ENCODE peak calls at places on chromosomes 11 and 22, in ten cellular contexts. V is left lung; G is choroid plexus epithelial cell; F is esophagus squamous epithelium; E is NCI-H748 treated with DMSO at 0.1 percent for 48 hours; Q is HTR-8/SVneo; S is stimulated activated naive CD4-positive, alpha-beta T cell; R is Right ventricle myocardium superior; Y is KBM-7; J is cardiac fibroblast. P is an unnamed sample.

GRCh38 chr22:45996241-45997076 is 19.5 kb upstream of the WNT7B start:
- DNase-seq in S (no peak), Y (peak; percentile 80), G (peak; percentile 62), F (no peak), E (no peak), R (peak; percentile 86), V (peak; percentile 93), J (peak; percentile 62), Q (no peak), P (no peak)

GRCh38 chr22:48612077-48612995 is 1215.3 kb downstream of the BRD1 start:
- DNase-seq in G (no peak), V (peak; percentile 69), R (no peak), S (no peak), J (no peak), F (no peak), Q (no peak), E (no peak), Y (no peak), P (no peak)

GRCh38 chr11:93727985-93728791 is 13.1 kb downstream of the TAF1D start:
- DNase-seq in G (no peak), V (no peak), E (no peak), S (no peak), Y (peak; percentile 44), J (no peak), R (no peak), Q (no peak), F (no peak), P (peak; percentile 15)

GRCh38 chr11:75781296-75781695 is 12.7 kb downstream of the DGAT2 start:
- DNase-seq in E (no peak), F (no peak), Q (no peak), Y (no peak), J (no peak), G (no peak), S (no peak), V (no peak), R (peak; percentile 14), P (no peak)

GRCh38 chr11:78476066-78476465 is 58.4 kb upstream of the GAB2 start:
- DNase-seq in F (no peak), V (no peak), R (no peak), E (no peak), G (peak; percentile 12), Y (no peak), S (no peak), Q (no peak), J (no peak), P (no peak)

GRCh38 chr11:125164091-125164421 is 495 bp upstream of the PKNOX2 start:
- DNase-seq in R (no peak), G (no peak), Y (no peak), E (no peak), Q (no peak), J (no peak), V (no peak), F (no peak), S (no peak), P (no peak)

GRCh38 chr22:42904049-42904448 is 47.0 kb upstream of the ARFGAP3 start:
- DNase-seq in G (no peak), S (no peak), R (no peak), J (no peak), E (no peak), V (no peak), Q (no peak), F (no peak), Y (no peak), P (no peak)

GRCh38 chr11:62116458-62116857 is 7.4 kb upstream of the INCENP start:
- DNase-seq in F (no peak), G (no peak), E (no peak), S (no peak), Y (no peak), R (no peak), V (no peak), Q (no peak), J (no peak), P (no peak)

GRCh38 chr22:47111626-47112373 is 349.4 kb downstream of the TBC1D22A start:
- DNase-seq in Q (no peak), E (no peak), R (no peak), V (no peak), F (no peak), Y (no peak), G (peak; percentile 77), S (no peak), J (peak; percentile 43), P (no peak)

P was measured in AG08396.